ENCODE peak calls at places on chromosomes 13 and 19, in ten cellular contexts. S is K562, X is neuronal stem cell, J is HCT116, V is PC-3, R is mammary epithelial cell, G is colonic mucosa, T is IMR-90, Z is H9, L is mesendoderm. I is an unnamed sample.

GRCh38 chr13:99159331-99160061 is 41.2 kb upstream of the UBAC2 start:
- DNase-seq in J (no peak), V (no peak), R (no peak), G (no peak), T (no peak), Z (no peak), S (no peak), X (no peak), L (no peak), I (no peak)

GRCh38 chr19:48713041-48713863 is 6.3 kb downstream of the MAMSTR start:
- DNase-seq in V (no peak), J (no peak), S (peak), L (peak), T (peak), G (no peak), R (no peak), Z (peak), X (no peak), I (no peak)

GRCh38 chr13:35882722-35883497 is 248.3 kb downstream of the DCLK1 start:
- DNase-seq in J (no peak), V (peak), X (no peak), Z (no peak), L (no peak), S (no peak), R (no peak), T (peak), G (no peak), I (no peak)

GRCh38 chr13:21458457-21458815 is 667 bp downstream of the ZDHHC20 start:
- DNase-seq in X (no peak), R (peak), G (peak), J (no peak), V (peak), T (no peak), Z (peak), S (peak), L (peak), I (no peak)

GRCh38 chr19:4482721-4483120 is 10.6 kb downstream of the HDGFL2 start:
- DNase-seq in J (no peak), V (no peak), S (no peak), T (no peak), L (no peak), X (no peak), G (no peak), Z (peak), R (no peak), I (no peak)

GRCh38 chr13:45310341-45311138 is 30.4 kb downstream of the TPT1 start:
- DNase-seq in T (no peak), V (no peak), X (no peak), J (no peak), G (no peak), L (no peak), Z (no peak), S (no peak), R (no peak), I (no peak)

GRCh38 chr19:48819366-48819816 is 8.6 kb upstream of the BCAT2 start:
- DNase-seq in J (peak), Z (no peak), V (peak), L (no peak), T (peak), G (peak), S (peak), R (peak), X (no peak), I (peak)

GRCh38 chr13:76894401-76895110 is 8.4 kb upstream of the KCTD12 start:
- DNase-seq in L (no peak), S (no peak), T (no peak), X (no peak), J (no peak), V (peak), G (no peak), R (peak), Z (no peak), I (no peak)

GRCh38 chr19:33486407-33486806 is 35.2 kb downstream of the PEPD start:
- DNase-seq in J (no peak), T (no peak), G (no peak), L (no peak), Z (no peak), S (no peak), V (no peak), R (no peak), X (no peak), I (no peak)

GRCh38 chr13:45718063-45718462 is 15.9 kb downstream of the CBY2 start:
- DNase-seq in Z (peak), G (no peak), L (peak), V (peak), T (peak), R (peak), J (peak), S (peak), X (no peak), I (peak)

GRCh38 chr13:99600318-99600717 is 99.0 kb downstream of the TM9SF2 start:
- DNase-seq in T (no peak), L (peak), S (peak), G (no peak), V (no peak), X (peak), J (no peak), R (no peak), Z (peak), I (no peak)

GRCh38 chr19:8631425-8631819 is 989 bp downstream of the NFILZ start:
- DNase-seq in V (no peak), R (no peak), T (peak), Z (no peak), G (peak), X (peak), L (peak), J (no peak), S (no peak), I (peak)

GRCh38 chr19:16368385-16369305 is 44.0 kb downstream of the KLF2 start:
- DNase-seq in R (no peak), L (no peak), J (no peak), X (no peak), S (no peak), G (no peak), V (no peak), Z (no peak), T (no peak), I (no peak)

GRCh38 chr19:4103073-4103418 is 20.9 kb downstream of the MAP2K2 start:
- DNase-seq in Z (no peak), X (no peak), V (peak), T (no peak), J (no peak), S (no peak), R (peak), L (no peak), G (no peak), I (peak)

GRCh38 chr13:46530084-46530935 is 22.7 kb upstream of the LRCH1 start:
- DNase-seq in R (peak), S (no peak), Z (no peak), G (no peak), L (no peak), X (no peak), V (peak), T (peak), J (no peak), I (peak)

GRCh38 chr13:60351326-60351725 is 45.7 kb upstream of the TDRD3 start:
- DNase-seq in J (no peak), G (no peak), L (no peak), S (no peak), R (peak), Z (no peak), T (peak), X (no peak), V (peak), I (peak)

GRCh38 chr13:39144941-39145533 is 106.8 kb downstream of the NHLRC3 start:
- DNase-seq in L (peak), R (peak), X (peak), S (peak), V (peak), T (peak), J (peak), G (peak), Z (peak), I (peak)

GRCh38 chr13:25881946-25882574 is 169.8 kb downstream of the SHISA2 start:
- DNase-seq in X (peak), V (no peak), L (peak), S (no peak), Z (no peak), J (no peak), R (no peak), T (no peak), G (no peak), I (peak)

GRCh38 chr13:28494537-28494860 is 429 bp downstream of the FLT1 start:
- DNase-seq in G (no peak), L (no peak), X (peak), Z (no peak), T (no peak), J (no peak), R (peak), V (no peak), S (no peak), I (no peak)
- H3K9ac ChIP-seq in G (peak), L (peak), X (peak), Z (peak), T (peak), J (no peak), R (no peak), V (no peak), S (no peak), I (no peak)

GRCh38 chr19:18386543-18387251 is 739 bp downstream of the GDF15 start:
- DNase-seq in T (peak), L (peak), X (no peak), Z (no peak), S (no peak), J (no peak), R (no peak), G (peak), V (no peak), I (peak)

GRCh38 chr19:18387395-18387794 is 1.4 kb downstream of the GDF15 start:
- DNase-seq in S (no peak), X (no peak), Z (no peak), G (no peak), L (no peak), V (no peak), T (no peak), J (no peak), R (no peak), I (peak)

GRCh38 chr19:18385359-18385674 is 641 bp upstream of the GDF15 start:
- DNase-seq in T (no peak), Z (peak), X (no peak), G (no peak), J (no peak), L (no peak), V (no peak), S (no peak), R (no peak), I (no peak)

GRCh38 chr19:18384775-18385174 is 1.2 kb upstream of the GDF15 start:
- DNase-seq in V (no peak), R (no peak), Z (no peak), J (no peak), S (no peak), T (no peak), G (no peak), L (no peak), X (no peak), I (no peak)

DNA sequence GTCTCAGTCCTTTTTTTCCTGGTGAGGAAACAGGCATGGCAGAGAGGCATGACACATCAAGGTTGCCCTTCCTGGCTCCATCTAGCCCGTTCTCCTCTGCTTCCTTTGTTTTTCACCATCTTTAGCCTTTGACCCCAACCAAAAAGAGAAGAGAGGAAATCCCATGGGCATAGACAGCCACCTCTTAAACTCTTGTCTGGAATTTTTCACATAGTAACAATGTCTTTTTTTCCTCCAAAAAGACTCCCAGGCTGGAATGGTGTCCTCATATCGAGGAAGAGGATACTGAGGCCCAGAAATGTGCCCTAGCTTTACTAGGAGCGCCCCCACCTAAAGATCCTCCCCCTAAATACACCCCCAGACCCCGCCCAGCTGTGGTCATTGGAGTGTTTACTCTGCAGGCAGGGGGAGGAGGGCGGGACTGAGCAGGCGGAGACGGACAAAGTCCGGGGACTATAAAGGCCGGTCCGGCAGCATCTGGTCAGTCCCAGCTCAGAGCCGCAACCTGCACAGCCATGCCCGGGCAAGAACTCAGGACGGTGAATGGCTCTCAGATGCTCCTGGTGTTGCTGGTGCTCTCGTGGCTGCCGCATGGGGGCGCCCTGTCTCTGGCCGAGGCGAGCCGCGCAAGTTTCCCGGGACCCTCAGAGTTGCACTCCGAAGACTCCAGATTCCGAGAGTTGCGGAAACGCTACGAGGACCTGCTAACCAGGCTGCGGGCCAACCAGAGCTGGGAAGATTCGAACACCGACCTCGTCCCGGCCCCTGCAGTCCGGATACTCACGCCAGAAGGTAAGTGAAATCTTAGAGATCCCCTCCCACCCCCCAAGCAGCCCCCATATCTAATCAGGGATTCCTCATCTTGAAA is at the start of gene GDF15:
- DNase-seq in Z (peak), R (peak), S (peak), T (peak), G (peak), J (peak), V (peak), X (no peak), L (peak), I (peak)
- H3K9ac ChIP-seq in Z (no peak), R (peak), S (peak), T (peak), G (peak), J (peak), V (peak), X (peak), L (peak), I (peak)

DNA sequence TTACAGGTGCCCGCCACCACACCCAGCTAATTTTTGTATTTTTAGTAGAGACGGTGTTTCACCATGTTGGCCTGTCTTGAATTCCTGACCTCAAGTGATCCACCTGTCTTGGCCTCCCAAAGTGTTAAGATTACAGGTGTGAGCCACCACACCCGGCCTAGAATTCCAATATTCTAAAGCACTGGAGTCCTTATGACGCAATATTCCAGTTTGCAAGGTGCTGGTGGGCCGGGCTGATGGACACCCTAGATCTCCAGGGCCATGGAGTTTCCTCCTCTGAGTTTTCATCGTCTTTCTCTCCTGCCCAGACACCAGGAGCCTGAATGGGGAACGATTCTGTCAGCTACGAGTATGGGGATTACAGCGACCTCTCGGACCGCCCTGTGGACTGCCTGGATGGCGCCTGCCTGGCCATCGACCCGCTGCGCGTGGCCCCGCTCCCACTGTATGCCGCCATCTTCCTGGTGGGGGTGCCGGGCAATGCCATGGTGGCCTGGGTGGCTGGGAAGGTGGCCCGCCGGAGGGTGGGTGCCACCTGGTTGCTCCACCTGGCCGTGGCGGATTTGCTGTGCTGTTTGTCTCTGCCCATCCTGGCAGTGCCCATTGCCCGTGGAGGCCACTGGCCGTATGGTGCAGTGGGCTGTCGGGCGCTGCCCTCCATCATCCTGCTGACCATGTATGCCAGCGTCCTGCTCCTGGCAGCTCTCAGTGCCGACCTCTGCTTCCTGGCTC is 8.5 kb upstream of the DHX34 start:
- DNase-seq in L (no peak), R (no peak), Z (no peak), G (no peak), X (no peak), J (no peak), S (no peak), V (no peak), T (no peak), I (no peak)
- H3K9ac ChIP-seq in L (no peak), R (no peak), Z (no peak), G (no peak), X (no peak), J (no peak), S (no peak), V (no peak), T (no peak), I (no peak)

GRCh38 chr13:50224534-50224933 is 209.3 kb downstream of the KCNRG start:
- DNase-seq in X (no peak), J (no peak), L (no peak), S (no peak), Z (no peak), G (no peak), T (peak), V (peak), R (peak), I (peak)
- H3K9ac ChIP-seq in X (no peak), J (no peak), L (no peak), S (no peak), Z (no peak), G (no peak), T (no peak), V (peak), R (no peak), I (no peak)

DNA sequence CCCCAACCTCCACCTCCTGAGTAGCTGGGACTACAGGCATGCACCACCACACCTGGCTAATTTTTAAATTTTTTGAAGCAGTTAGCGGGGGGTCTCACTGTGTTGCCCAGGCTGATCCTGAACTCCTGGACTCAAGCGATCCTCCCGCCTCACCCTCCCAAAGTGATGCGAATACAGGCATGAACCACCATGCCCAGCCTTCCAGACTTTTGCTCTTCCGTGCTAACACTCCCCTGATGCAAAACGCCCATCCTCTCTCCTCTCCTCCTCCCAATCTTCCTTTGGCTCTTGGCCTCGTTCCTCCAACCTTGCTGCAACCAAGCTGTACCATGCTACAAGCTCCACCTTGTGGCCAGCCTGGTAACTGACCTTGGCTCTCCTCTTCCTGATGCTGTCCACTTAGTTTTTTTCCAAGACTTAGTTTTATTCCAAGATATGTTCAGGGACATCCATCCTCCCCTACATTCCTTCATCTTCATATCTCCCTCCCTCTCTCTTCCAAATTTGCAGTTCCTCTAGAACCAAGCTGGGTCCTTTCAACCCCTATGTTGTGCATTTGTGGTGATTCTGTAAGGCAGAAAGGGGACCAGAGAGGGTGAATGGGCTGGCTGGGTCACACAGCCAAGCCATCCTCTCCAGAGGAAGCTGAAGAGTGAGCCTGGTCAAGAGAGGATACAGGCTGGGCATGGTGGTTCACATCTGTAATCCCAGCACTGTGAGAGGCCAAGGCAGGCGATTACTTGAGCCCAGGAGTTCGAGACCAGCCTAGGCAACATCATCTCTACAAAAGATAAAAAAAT is 32.8 kb downstream of the TINCR start:
- DNase-seq in G (no peak), V (peak), X (no peak), S (peak), J (peak), Z (peak), L (peak), R (no peak), T (peak), I (no peak)
- H3K9ac ChIP-seq in G (no peak), V (no peak), X (no peak), S (no peak), J (no peak), Z (no peak), L (no peak), R (no peak), T (no peak), I (no peak)

DNA sequence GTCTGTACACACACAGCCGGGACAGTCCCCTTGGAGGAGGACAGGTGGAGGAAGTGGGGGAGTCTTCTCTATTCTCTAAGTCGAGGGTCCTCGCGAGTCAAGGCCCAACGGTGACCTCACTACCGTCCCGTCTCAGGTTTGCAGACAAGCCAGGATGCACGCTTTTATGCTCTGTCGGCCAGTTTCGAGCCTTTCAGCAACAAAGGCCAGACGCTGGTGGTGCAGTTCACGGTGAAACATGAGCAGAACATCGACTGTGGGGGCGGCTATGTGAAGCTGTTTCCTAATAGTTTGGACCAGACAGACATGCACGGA is 840 bp downstream of the CALR start:
- DNase-seq in V (peak), G (no peak), R (peak), X (no peak), J (no peak), T (peak), Z (no peak), L (peak), S (no peak), I (peak)
- H3K9ac ChIP-seq in V (peak), G (peak), R (peak), X (peak), J (peak), T (peak), Z (peak), L (peak), S (peak), I (peak)

DNA sequence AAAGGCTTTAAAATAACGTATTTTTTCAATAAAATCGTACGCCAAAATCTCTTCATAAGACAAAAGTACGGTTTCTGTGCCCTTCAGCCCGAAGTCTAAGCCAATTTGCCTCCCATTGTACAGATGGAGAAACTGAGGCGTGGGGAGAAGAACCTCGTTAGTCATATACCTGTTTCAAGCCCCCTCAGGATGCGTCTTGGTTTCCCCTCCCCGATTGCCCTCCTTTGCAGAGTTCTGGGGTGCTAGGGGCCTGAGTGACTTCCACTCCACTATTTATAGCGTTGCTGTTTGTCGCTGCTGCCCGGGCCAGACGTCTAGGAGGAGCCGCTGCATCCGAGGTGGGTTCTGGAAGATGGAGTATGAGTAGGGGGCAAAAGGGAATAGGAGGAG is 2.3 kb upstream of the LTBP4 start:
- DNase-seq in G (no peak), X (no peak), L (no peak), S (no peak), J (no peak), V (no peak), Z (no peak), T (no peak), R (no peak), I (no peak)
- H3K9ac ChIP-seq in G (peak), X (no peak), L (no peak), S (no peak), J (peak), V (no peak), Z (no peak), T (no peak), R (no peak), I (no peak)

GRCh38 chr19:21604351-21604926 is 99.0 kb downstream of the ZNF429 start:
- DNase-seq in L (peak), J (no peak), T (peak), Z (no peak), R (peak), G (peak), V (peak), X (no peak), S (no peak), I (peak)
- H3K9ac ChIP-seq in L (peak), J (no peak), T (peak), Z (no peak), R (no peak), G (no peak), V (no peak), X (no peak), S (peak), I (no peak)

DNA sequence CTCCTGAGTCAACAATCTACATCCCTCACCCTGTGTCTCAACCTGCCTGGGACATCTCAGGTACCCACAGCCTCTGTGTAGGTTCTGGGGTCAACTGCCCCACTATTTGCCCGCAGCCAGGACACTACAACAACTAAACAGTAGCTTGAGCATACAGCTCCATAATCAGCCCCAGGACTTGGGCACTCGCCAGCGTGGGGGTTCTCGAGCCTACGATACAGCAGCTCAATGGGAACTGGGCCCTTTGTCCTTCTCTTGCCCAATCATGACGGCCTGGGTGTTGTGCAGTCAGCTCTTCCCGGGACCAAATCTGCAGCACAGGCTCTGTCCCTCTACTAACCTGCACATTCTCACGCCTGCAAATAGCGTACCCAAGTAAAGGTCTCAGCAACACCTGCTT is 1.3 kb downstream of the ZNF180 start:
- DNase-seq in T (no peak), X (no peak), V (no peak), J (no peak), G (no peak), S (no peak), Z (no peak), R (no peak), L (no peak), I (no peak)
- H3K9ac ChIP-seq in T (no peak), X (no peak), V (no peak), J (peak), G (no peak), S (no peak), Z (no peak), R (no peak), L (peak), I (no peak)